ENCODE peak calls at places on chromosomes 13 and 19, in ten cellular contexts. S, E, X, Q, G, R, A, T, N and O are unnamed samples.

GRCh38 chr19:45629704-45630103 is 9.5 kb downstream of the EML2 start:
- DNase-seq in S (no peak), E (no peak), X (no peak), Q (no peak), G (no peak), R (no peak), A (no peak), T (no peak), N (no peak), O (no peak)

GRCh38 chr19:970695-971094 is 13.4 kb upstream of the WDR18 start:
- DNase-seq in S (no peak), E (no peak), X (no peak), Q (no peak), G (no peak), R (no peak), A (no peak), T (no peak), N (no peak), O (no peak)

GRCh38 chr13:30698023-30698422 is 37.3 kb upstream of the ALOX5AP start:
- DNase-seq in S (no peak), E (no peak), X (no peak), Q (no peak), G (no peak), R (no peak), A (no peak), T (no peak), N (no peak), O (no peak)

GRCh38 chr13:26050568-26051230 is 1.1 kb downstream of the SHISA2 start:
- DNase-seq in S (peak), E (no peak), X (no peak), Q (no peak), G (no peak), R (peak), A (no peak), T (no peak), N (no peak), O (peak)

GRCh38 chr13:47437411-47437810 is 540.6 kb upstream of the HTR2A start:
- DNase-seq in S (no peak), E (no peak), X (peak), Q (no peak), G (no peak), R (no peak), A (no peak), T (no peak), N (no peak), O (no peak)

GRCh38 chr13:87859261-87859660 is 188.1 kb downstream of the SLITRK5 start:
- DNase-seq in S (no peak), E (no peak), X (no peak), Q (no peak), G (no peak), R (no peak), A (no peak), T (no peak), N (no peak), O (no peak)

GRCh38 chr13:25860862-25861261 is 191.0 kb downstream of the SHISA2 start:
- DNase-seq in S (no peak), E (no peak), X (peak), Q (no peak), G (no peak), R (no peak), A (peak), T (peak), N (no peak), O (no peak)

GRCh38 chr13:28579334-28579733 is 79.6 kb upstream of the POMP start:
- DNase-seq in S (no peak), E (no peak), X (no peak), Q (no peak), G (no peak), R (no peak), A (no peak), T (peak), N (no peak), O (no peak)

GRCh38 chr19:58229255-58229639 is 533 bp downstream of the ZNF544 start:
- DNase-seq in S (no peak), E (no peak), X (no peak), Q (no peak), G (no peak), R (peak), A (peak), T (no peak), N (no peak), O (peak)

GRCh38 chr13:31859546-31859945 is 120.2 kb downstream of the RXFP2 start:
- DNase-seq in S (no peak), E (no peak), X (no peak), Q (no peak), G (no peak), R (no peak), A (no peak), T (no peak), N (no peak), O (no peak)

GRCh38 chr19:5484398-5485285 is 29.4 kb downstream of the ZNRF4 start:
- DNase-seq in S (no peak), E (no peak), X (no peak), Q (no peak), G (no peak), R (no peak), A (peak), T (no peak), N (no peak), O (no peak)